ENCODE peak calls at places on chromosome 21, in four cellular contexts. Q is tibial artery; U is effector memory CD4-positive, alpha-beta T cell; M is upper lobe of left lung. Y is an unnamed sample.

GRCh38 chr21:19463966-19464365 is 1060.4 kb upstream of the TMPRSS15 start:
- DNase-seq in U (no peak), Q (no peak), M (no peak), Y (no peak)

GRCh38 chr21:29741761-29742160 is 198.0 kb downstream of the GRIK1 start:
- DNase-seq in M (no peak), U (no peak), Q (no peak), Y (no peak)

GRCh38 chr21:33813832-33814231 is 101.8 kb downstream of the ATP5PO start:
- DNase-seq in M (no peak), U (no peak), Q (no peak), Y (no peak)

GRCh38 chr21:38796426-38796825 is 9.3 kb upstream of the ETS2 start:
- DNase-seq in U (no peak), M (no peak), Q (no peak), Y (no peak)

GRCh38 chr21:26093094-26093493 is 77.5 kb downstream of the APP start:
- DNase-seq in Q (no peak), M (no peak), U (no peak), Y (no peak)

GRCh38 chr21:39612233-39613028 is at the start of gene B3GALT5:
- DNase-seq in U (no peak), Q (no peak), M (peak; percentile 67), Y (no peak)

GRCh38 chr21:38819719-38820147 is 14.0 kb downstream of the ETS2 start:
- DNase-seq in M (no peak), U (no peak), Q (no peak), Y (no peak)

GRCh38 chr21:29825936-29826335 is 113.9 kb downstream of the GRIK1 start:
- DNase-seq in U (no peak), Q (no peak), M (no peak), Y (no peak)

GRCh38 chr21:34887729-34888568 is 161.2 kb downstream of the RUNX1 start:
- DNase-seq in Q (peak; percentile 88), U (peak; percentile 80), M (peak; percentile 92), Y (peak; percentile 92)

GRCh38 chr21:25885405-25885804 is 150.6 kb downstream of the GABPA start:
- DNase-seq in U (no peak), Q (no peak), M (no peak), Y (no peak)

GRCh38 chr21:34881421-34881820 is 167.7 kb downstream of the RUNX1 start:
- DNase-seq in U (no peak), Q (no peak), M (no peak), Y (no peak)

GRCh38 chr21:39805983-39806382 is 61.0 kb downstream of the IGSF5 start:
- DNase-seq in M (no peak), U (no peak), Q (no peak), Y (no peak)

GRCh38 chr21:33360871-33361602 is 36.3 kb downstream of the IFNAR1 start:
- DNase-seq in M (no peak), Q (peak; percentile 82), U (peak; percentile 68), Y (peak; percentile 83)

GRCh38 chr21:31686272-31686913 is 26.9 kb downstream of the SOD1 start:
- DNase-seq in Q (no peak), M (no peak), U (no peak), Y (no peak)
- H3K36me3 ChIP-seq in Q (peaks cover 72% of the 10 kb centered on the region), M (peaks cover 94% of the 10 kb centered on the region), U (peaks cover 54% of the 10 kb centered on the region), Y (peaks cover 3% of the 10 kb centered on the region)

GRCh38 chr21:17050156-17050555 is 462.7 kb upstream of the CXADR start:
- DNase-seq in M (no peak), Q (no peak), U (no peak), Y (no peak)
- H3K27ac ChIP-seq in M (no peak overlapping the region), Q (no peak overlapping the region), U (no peak overlapping the region), Y (no peak overlapping the region)

DNA sequence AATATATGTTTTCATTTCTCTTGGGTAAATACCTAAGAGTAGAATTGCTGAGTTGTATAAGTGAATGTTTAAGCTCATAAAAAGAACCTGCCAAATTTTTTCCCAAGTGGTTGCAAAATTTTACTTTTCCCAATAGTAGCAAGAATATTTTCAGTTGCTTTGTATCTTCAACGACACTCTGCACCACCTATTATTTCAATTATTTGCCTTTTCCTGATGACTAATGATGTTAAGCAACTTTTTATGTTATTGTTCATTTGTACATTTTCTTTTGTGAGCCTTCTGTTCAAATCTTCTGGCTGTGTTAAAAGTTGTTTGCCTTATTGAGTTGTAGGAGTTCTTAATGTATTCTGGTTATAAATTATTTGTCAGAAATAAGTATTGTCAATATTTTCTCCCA is 299.1 kb upstream of the NRIP1 start:
- DNase-seq in U (no peak), Q (no peak), M (no peak), Y (no peak)
- H3K9me3 ChIP-seq in U (no peaks in the 10 kb centered on the region), Q (no peaks in the 10 kb centered on the region), M (peaks cover 7% of the 10 kb centered on the region), Y (no peaks in the 10 kb centered on the region)

GRCh38 chr21:46349134-46349760 is 25.3 kb downstream of the PCNT start:
- DNase-seq in U (no peak), Q (no peak), M (no peak), Y (peak; percentile 16)
- H3K36me3 ChIP-seq in U (peaks cover 84% of the 10 kb centered on the region), Q (peaks cover 75% of the 10 kb centered on the region), M (peaks cover 90% of the 10 kb centered on the region), Y (peaks cover 20% of the 10 kb centered on the region)

DNA sequence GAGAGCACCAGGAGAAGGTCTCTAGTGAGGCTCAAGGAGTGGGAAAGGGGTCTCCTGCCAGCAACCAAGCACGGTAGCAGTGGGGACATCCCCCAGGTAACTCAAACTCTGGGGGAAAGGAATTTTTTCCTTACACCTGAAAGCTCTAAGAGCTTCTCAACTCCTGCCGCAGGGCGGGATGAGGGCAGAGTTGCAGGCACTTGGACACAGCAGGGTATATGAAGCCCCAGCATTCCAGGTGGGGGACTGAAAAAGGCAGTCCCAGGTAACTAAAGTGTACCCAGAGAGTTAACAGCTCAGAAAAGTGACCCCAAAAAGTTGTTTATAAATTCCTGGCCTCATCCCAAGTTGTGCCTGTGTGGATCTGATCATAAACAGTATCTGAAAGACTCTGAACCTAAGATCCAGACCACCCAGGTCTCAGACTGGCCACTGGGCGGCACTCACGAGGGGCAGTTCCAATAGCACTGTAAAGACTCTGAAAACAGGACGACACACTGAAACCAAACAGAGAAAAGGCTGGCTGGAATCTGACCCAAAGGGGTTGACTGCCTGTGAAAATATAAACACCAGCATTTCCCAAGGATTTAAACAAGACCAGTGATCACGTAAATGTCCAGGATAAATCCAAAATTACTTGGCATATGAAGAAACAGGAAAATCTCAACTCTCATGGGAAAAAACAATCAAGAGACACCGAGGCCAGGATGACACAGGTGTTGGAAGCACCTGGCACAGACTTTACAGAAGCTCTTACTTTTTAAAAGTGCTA is 47.5 kb downstream of the HSF2BP start:
- DNase-seq in M (no peak), U (no peak), Q (peak; percentile 84), Y (peak; percentile 88)
- H3K27ac ChIP-seq in M (no peak overlapping the region), U (no peak overlapping the region), Q (no peak overlapping the region), Y (no peak overlapping the region)

GRCh38 chr21:36691539-36692124 is 7.3 kb upstream of the SIM2 start:
- DNase-seq in M (no peak), U (no peak), Q (no peak), Y (no peak)

GRCh38 chr21:36694041-36694515 is 4.8 kb upstream of the SIM2 start:
- DNase-seq in M (no peak), U (no peak), Q (no peak), Y (no peak)

GRCh38 chr21:36692125-36692843 is 6.6 kb upstream of the SIM2 start:
- DNase-seq in Q (no peak), M (no peak), U (no peak), Y (no peak)

GRCh38 chr21:36693144-36694040 is 5.5 kb upstream of the SIM2 start:
- DNase-seq in M (peak; percentile 77), Q (no peak), U (no peak), Y (peak; percentile 37)

GRCh38 chr21:36692844-36693143 is 6.1 kb upstream of the SIM2 start:
- DNase-seq in U (no peak), Q (no peak), M (peak; percentile 76), Y (no peak)
- H3K9me3 ChIP-seq in U (no peaks in the 10 kb centered on the region), Q (peaks cover 5% of the 10 kb centered on the region), M (no peaks in the 10 kb centered on the region), Y (peaks cover 3% of the 10 kb centered on the region)

DNA sequence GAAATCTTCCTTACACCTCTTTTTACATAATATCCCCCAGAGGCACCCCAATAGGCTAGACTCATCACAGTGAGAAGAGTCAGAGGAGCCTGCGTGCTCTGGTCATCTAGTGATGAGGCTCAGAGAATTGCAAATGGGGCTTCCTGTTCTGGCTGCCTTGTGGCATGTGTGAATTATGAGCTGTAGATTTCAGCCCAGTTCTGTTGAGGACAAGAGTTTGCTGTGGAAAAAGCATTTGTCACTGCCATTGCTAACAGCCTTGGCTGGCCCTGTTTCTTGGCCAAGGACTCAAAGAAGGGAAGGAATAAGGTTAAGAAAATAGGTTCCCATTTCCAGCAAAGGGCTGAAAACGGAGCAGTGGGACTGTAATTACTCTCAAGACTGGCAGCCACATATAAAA is 30.7 kb downstream of the MRAP start:
- DNase-seq in M (no peak), Q (peak; percentile 67), U (no peak), Y (no peak)
- H3K36me3 ChIP-seq in M (peaks cover 54% of the 10 kb centered on the region), Q (peaks cover 27% of the 10 kb centered on the region), U (peaks cover 49% of the 10 kb centered on the region), Y (peaks cover 4% of the 10 kb centered on the region)

GRCh38 chr21:42059721-42060120 is 11.4 kb upstream of the UMODL1 start:
- DNase-seq in M (no peak), Q (no peak), U (no peak), Y (no peak)

GRCh38 chr21:42060166-42060565 is 11.0 kb upstream of the UMODL1 start:
- DNase-seq in Q (no peak), U (no peak), M (no peak), Y (no peak)

GRCh38 chr21:42061866-42062542 is 9.1 kb upstream of the UMODL1 start:
- DNase-seq in M (peak; percentile 81), U (peak; percentile 59), Q (no peak), Y (no peak)

GRCh38 chr21:42062543-42063022 is 8.5 kb upstream of the UMODL1 start:
- DNase-seq in M (no peak), U (peak; percentile 83), Q (no peak), Y (peak; percentile 73)

DNA sequence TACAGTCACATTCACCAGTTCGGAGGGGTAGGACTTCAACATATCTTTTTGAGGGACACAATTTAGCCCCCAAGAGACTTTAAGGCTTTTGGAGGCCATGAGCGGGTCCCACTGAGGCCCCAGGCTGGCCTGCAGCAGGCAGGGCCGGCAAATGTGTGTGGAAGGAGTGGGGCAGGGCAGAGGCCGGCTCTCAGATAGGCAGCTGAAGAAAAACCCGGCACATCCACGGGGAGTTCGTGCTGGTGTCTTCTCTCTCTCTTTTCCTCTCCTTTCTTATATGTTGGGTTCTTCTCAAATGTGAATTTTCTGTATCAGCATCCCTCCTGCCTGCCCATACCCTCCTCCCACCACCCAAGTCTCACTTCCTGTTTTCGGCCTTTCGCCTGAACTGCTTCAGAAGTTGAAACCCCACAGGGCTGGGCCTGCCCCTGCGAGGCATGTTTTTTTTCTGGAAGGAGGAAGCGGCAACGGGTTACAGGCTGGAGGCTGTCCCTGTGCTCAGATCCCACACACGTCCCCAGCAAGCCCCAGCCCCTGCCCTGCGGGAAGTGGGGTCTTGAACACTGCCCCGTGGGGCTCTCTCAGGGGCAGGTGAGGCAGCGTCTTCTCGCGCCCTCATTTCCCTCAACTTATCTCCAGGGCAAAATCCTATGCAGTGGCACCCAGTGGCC is 9.8 kb upstream of the UMODL1 start:
- DNase-seq in Q (no peak), U (no peak), M (no peak), Y (peak; percentile 71)
- H3K27ac ChIP-seq in Q (no peak overlapping the region), U (peak overlapping the region; percentile 88), M (no peak overlapping the region), Y (no peak overlapping the region)

GRCh38 chr21:31482460-31482859 is 138.4 kb upstream of the TIAM1 start:
- DNase-seq in M (no peak), U (no peak), Q (no peak), Y (no peak)
- H3K9me3 ChIP-seq in M (peaks cover 20% of the 10 kb centered on the region), U (no peaks in the 10 kb centered on the region), Q (peaks cover 23% of the 10 kb centered on the region), Y (peaks cover 11% of the 10 kb centered on the region)

DNA sequence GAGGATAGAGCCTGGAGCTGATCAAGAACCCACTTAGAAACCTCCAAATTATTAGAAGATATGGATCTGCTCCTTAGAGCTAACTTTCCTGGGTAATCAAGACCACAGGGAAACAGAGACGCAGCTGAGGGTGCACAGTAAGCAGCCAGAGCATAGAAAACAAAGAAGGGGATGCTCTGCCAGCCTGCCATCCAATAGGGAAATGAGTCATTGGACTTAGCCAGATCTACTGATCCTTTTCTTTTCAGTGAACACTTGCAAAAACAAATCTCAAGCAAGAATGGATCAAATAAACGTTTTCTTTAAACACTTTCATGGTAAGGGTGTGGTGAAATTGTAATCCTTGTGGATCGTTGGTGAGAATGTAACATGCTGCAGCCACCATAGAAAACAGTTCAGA is 474.1 kb downstream of the LTN1 start:
- DNase-seq in U (no peak), M (no peak), Q (no peak), Y (no peak)
- H3K36me3 ChIP-seq in U (no peaks in the 10 kb centered on the region), M (no peaks in the 10 kb centered on the region), Q (no peaks in the 10 kb centered on the region), Y (no peaks in the 10 kb centered on the region)